ENCODE peak calls at places on chromosomes 2 and 18, in seven cellular contexts. X is HepG2, I is mammary epithelial cell, G is DND-41, W is GM23248, D is fibroblast of lung, V is PC-3. T is an unnamed sample.

GRCh38 chr2:38446418-38446817 is 69.3 kb upstream of the ATL2 start:
- DNase-seq in X (no peak), D (no peak), W (no peak), G (no peak), V (no peak), I (no peak), T (no peak)

GRCh38 chr2:145638675-145639074 is 1118.8 kb upstream of the ZEB2 start:
- DNase-seq in V (peak), I (no peak), D (no peak), W (no peak), G (no peak), X (no peak), T (no peak)

GRCh38 chr2:208608436-208608835 is 201.8 kb downstream of the PTH2R start:
- DNase-seq in I (no peak), G (no peak), X (no peak), D (no peak), W (no peak), V (peak), T (no peak)

GRCh38 chr18:10322408-10322807 is 132.0 kb upstream of the APCDD1 start:
- DNase-seq in D (peak), W (peak), I (peak), X (no peak), V (no peak), G (peak), T (peak)

GRCh38 chr2:12253167-12253778 is 463.5 kb upstream of the TRIB2 start:
- DNase-seq in I (no peak), V (no peak), W (no peak), G (no peak), X (no peak), D (no peak), T (no peak)

GRCh38 chr2:202171246-202171833 is 67.1 kb downstream of the SUMO1 start:
- DNase-seq in X (no peak), D (peak), W (peak), I (no peak), V (no peak), G (no peak), T (no peak)

GRCh38 chr2:156909983-156910382 is 347.5 kb upstream of the GALNT5 start:
- DNase-seq in D (no peak), V (no peak), X (no peak), W (no peak), I (no peak), G (no peak), T (no peak)

GRCh38 chr2:216635701-216636541 is 2.7 kb downstream of the IGFBP2 start:
- DNase-seq in X (no peak), G (peak), D (peak), W (no peak), I (peak), V (no peak), T (peak)

GRCh38 chr2:19540739-19541503 is 182.5 kb upstream of the OSR1 start:
- DNase-seq in I (peak), D (peak), X (no peak), V (peak), W (peak), G (peak), T (peak)

GRCh38 chr2:240819404-240820013 is 510 bp downstream of the KIF1A start:
- DNase-seq in G (no peak), W (no peak), D (no peak), V (no peak), I (no peak), X (no peak), T (no peak)
- TF ChIP-seq EZH2 in G (no peak), W (peak), D (peak), V (peak), I (no peak), X (no peak), T (peak)

GRCh38 chr2:8414946-8415869 is 266.6 kb upstream of the ID2 start:
- DNase-seq in V (no peak), D (no peak), I (no peak), W (no peak), G (no peak), X (no peak), T (no peak)
- H3K4me3 ChIP-seq in V (no peak), D (no peak), I (no peak), W (no peak), G (no peak), X (no peak), T (no peak)

GRCh38 chr18:23154823-23155517 is 19.7 kb downstream of the CABLES1 start:
- DNase-seq in V (peak), D (no peak), X (no peak), I (no peak), W (peak), G (no peak), T (no peak)
- H3K9ac ChIP-seq in V (no peak), D (no peak), X (no peak), I (no peak), W (no peak), G (no peak), T (no peak)

GRCh38 chr2:118841450-118841827 is 6.0 kb downstream of the EN1 start:
- DNase-seq in X (no peak), G (no peak), I (no peak), W (no peak), V (no peak), D (no peak), T (no peak)
- TF ChIP-seq EZH2 in X (no peak), G (no peak), I (no peak), W (no peak), V (no peak), D (no peak), T (peak)

GRCh38 chr2:100320547-100321180 is 1.6 kb downstream of the LONRF2 start:
- DNase-seq in G (no peak), W (no peak), D (no peak), V (peak), X (no peak), I (no peak), T (no peak)
- H3K4me3 ChIP-seq in G (no peak), W (no peak), D (no peak), V (peak), X (no peak), I (no peak), T (peak)

DNA sequence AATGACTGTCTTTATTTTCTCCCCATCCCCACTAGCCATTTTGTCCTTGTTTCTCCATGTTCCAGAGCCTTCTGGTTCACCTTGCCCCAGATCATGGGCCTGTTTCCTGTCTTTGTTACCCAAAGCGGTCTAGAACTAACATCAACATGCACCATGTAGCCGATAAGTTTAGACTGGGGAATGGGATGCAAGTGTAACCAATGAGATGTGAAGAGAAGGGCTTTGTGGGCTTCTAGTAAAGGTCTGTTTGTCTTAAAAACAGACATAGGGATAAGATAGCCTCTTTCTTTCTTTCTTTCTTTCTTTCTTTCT is 25.7 kb downstream of the INPP5D start:
- DNase-seq in G (no peak), W (no peak), V (no peak), X (no peak), I (no peak), D (no peak), T (no peak)
- H3K9ac ChIP-seq in G (no peak), W (no peak), V (no peak), X (peak), I (no peak), D (no peak), T (no peak)

DNA sequence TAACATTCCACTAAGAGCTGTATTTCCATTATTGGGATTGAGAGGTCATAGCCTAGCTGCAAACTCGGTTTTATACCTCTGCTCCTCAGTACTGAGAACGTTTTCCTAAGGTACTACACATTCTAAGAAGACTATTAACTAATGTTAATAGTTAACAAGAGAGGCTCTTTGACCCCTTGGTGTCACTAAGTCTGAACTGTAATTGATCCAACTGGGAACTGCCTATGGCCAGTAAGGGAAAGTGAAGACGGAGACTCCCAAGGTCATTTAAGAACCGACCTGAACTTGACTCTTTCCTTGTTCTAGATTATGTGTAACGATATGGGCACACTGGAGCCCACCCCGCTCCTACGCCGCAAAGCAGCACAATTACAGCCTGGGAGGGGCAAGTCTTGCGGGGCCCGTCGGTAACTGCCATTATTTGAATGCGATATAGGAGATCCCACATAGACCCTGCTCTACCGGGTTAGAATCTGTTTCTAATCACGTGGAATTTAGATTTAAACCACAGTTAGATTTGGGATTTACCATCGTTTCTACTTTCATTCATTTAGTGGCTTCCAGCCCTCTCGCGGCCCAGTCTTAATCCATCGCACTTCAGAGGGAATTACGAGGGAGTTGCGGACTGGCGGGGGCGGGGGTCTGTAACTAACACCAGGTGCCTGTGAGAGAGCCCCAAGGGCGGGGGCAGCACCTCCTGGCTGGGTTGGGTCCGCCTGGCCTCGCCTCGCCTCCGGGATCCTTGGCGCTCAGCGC is 84.1 kb upstream of the EPB41L3 start:
- DNase-seq in W (no peak), X (no peak), D (no peak), I (no peak), G (no peak), V (no peak), T (no peak)
- TF ChIP-seq EZH2 in W (no peak), X (no peak), D (no peak), I (no peak), G (no peak), V (no peak), T (peak)

GRCh38 chr2:6864251-6864758 is 1.4 kb downstream of the CMPK2 start:
- DNase-seq in I (no peak), W (no peak), V (no peak), X (no peak), D (no peak), G (no peak), T (no peak)
- H3K4me3 ChIP-seq in I (no peak), W (no peak), V (peak), X (no peak), D (no peak), G (peak), T (no peak)

GRCh38 chr18:3623769-3624545 is 174.0 kb downstream of the TGIF1 start:
- DNase-seq in G (no peak), I (peak), X (peak), V (peak), D (peak), W (peak), T (peak)

GRCh38 chr18:3626927-3627240 is 176.9 kb downstream of the TGIF1 start:
- DNase-seq in W (no peak), G (no peak), V (peak), I (no peak), X (no peak), D (no peak), T (no peak)

GRCh38 chr18:3624818-3625716 is 175.1 kb downstream of the TGIF1 start:
- DNase-seq in W (peak), X (no peak), I (peak), G (peak), D (peak), V (peak), T (peak)

GRCh38 chr18:3624546-3624817 is 174.5 kb downstream of the TGIF1 start:
- DNase-seq in X (no peak), V (no peak), D (no peak), I (no peak), G (no peak), W (no peak), T (no peak)

DNA sequence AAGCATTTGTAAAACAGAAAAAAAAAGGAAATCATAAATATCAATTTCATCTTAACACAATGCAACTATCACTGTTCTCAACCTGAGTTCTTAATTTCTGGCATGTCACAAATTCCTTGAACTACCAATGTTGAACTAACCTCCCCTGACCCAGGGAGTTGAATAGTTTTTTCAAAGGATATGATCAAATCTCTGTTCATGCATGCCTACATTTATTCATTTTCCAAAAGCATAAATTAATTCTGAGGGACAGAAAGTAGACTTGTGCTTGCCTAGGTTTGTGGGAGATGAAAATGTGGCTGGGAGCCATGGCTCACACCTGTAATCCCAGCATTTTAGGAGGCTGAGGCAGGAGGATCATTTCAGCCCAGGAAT is 175.7 kb downstream of the TGIF1 start:
- DNase-seq in V (peak), I (no peak), X (no peak), W (no peak), G (no peak), D (no peak), T (no peak)
- H3K9ac ChIP-seq in V (peak), I (peak), X (peak), W (peak), G (no peak), D (no peak), T (peak)

T was measured in astrocyte.